ENCODE peak calls at places on chromosome X, in four cellular contexts. O is upper lobe of left lung, J is mammary epithelial cell, M is testis. Y is an unnamed sample.

GRCh38 chrX:102345916-102346315 is 93.9 kb downstream of the NXF2B start:
- DNase-seq in O (no peak), J (peak; percentile 18), M (peak; percentile 80), Y (peak; percentile 92)

GRCh38 chrX:115499112-115499805 is 61.7 kb upstream of the PLS3 start:
- DNase-seq in O (no peak), J (no peak), M (no peak), Y (no peak)

GRCh38 chrX:20477836-20478532 is 211.3 kb upstream of the RPS6KA3 start:
- DNase-seq in O (no peak), J (no peak), M (no peak), Y (no peak)

GRCh38 chrX:154799554-154800348 is 5.5 kb downstream of the MPP1 start:
- DNase-seq in O (peak; percentile 22), J (no peak), M (peak; percentile 52), Y (peak; percentile 67)

GRCh38 chrX:153649178-153649914 is 2.3 kb downstream of the DUSP9 start:
- DNase-seq in O (peak; percentile 74), J (no peak), M (no peak), Y (peak; percentile 86)

GRCh38 chrX:153703036-153703370 is 15.3 kb downstream of the SLC6A8 start:
- DNase-seq in O (peak; percentile 63), J (no peak), M (no peak), Y (no peak)

GRCh38 chrX:35841872-35842271 is 43.7 kb downstream of the MAGEB16 start:
- DNase-seq in O (no peak), J (no peak), M (no peak), Y (no peak)

GRCh38 chrX:123923211-123923610 is 38.3 kb upstream of the STAG2 start:
- DNase-seq in O (no peak), J (peak; percentile 2), M (no peak), Y (no peak)

GRCh38 chrX:42107495-42108139 is 184.3 kb upstream of the CASK start:
- DNase-seq in O (no peak), J (no peak), M (no peak), Y (no peak)

GRCh38 chrX:53445977-53446376 is 11.8 kb upstream of the HSD17B10 start:
- DNase-seq in O (no peak), J (peak; percentile 44), M (peak; percentile 37), Y (peak; percentile 77)

GRCh38 chrX:122241959-122242358 is 942.1 kb upstream of the GRIA3 start:
- DNase-seq in O (no peak), J (no peak), M (no peak), Y (no peak)

GRCh38 chrX:140572724-140573123 is 67.9 kb upstream of the SOX3 start:
- DNase-seq in O (no peak), J (peak; percentile 14), M (peak; percentile 49), Y (peak; percentile 85)

GRCh38 chrX:9573282-9574106 is 108.6 kb downstream of the TBL1X start:
- DNase-seq in O (no peak), J (no peak), M (no peak), Y (peak; percentile 47)

GRCh38 chrX:109797311-109797975 is 64.4 kb upstream of the ACSL4 start:
- DNase-seq in O (no peak), J (peak; percentile 8), M (no peak), Y (no peak)

GRCh38 chrX:103398321-103398937 is 22.1 kb downstream of the BEX3 start:
- DNase-seq in O (no peak), J (peak; percentile 79), M (no peak), Y (no peak)

GRCh38 chrX:104330966-104331365 is 76.2 kb upstream of the ESX1 start:
- DNase-seq in O (no peak), J (peak; percentile 49), M (no peak), Y (no peak)

GRCh38 chrX:19342331-19342906 is 1.3 kb upstream of the PDHA1 start:
- DNase-seq in O (no peak), J (no peak), M (no peak), Y (no peak)

GRCh38 chrX:2548731-2549423 is 48.1 kb upstream of the DHRSX start:
- DNase-seq in O (no peak), J (no peak), M (no peak), Y (peak; percentile 69)

GRCh38 chrX:154436597-154437397 is at the start of gene GDI1:
- DNase-seq in O (peak; percentile 94), J (no peak), M (no peak), Y (peak; percentile 76)

GRCh38 chrX:110251961-110252360 is 65.9 kb downstream of the AMMECR1 start:
- DNase-seq in O (no peak), J (no peak), M (no peak), Y (no peak)

GRCh38 chrX:153347530-153347929 is 13.6 kb downstream of the ZNF275 start:
- DNase-seq in O (peak; percentile 62), J (no peak), M (no peak), Y (no peak)

GRCh38 chrX:53317365-53318069 is 36.1 kb upstream of the IQSEC2 start:
- DNase-seq in O (no peak), J (peak; percentile 28), M (peak; percentile 66), Y (peak; percentile 89)

GRCh38 chrX:68183612-68184214 is 249.6 kb downstream of the OPHN1 start:
- DNase-seq in O (no peak), J (no peak), M (no peak), Y (no peak)

GRCh38 chrX:20139966-20140365 is 1.7 kb downstream of the EIF1AX start:
- DNase-seq in O (no peak), J (peak; percentile 41), M (no peak), Y (no peak)

GRCh38 chrX:47608130-47608810 is 11.4 kb downstream of the SYN1 start:
- DNase-seq in O (no peak), J (no peak), M (peak; percentile 36), Y (peak; percentile 82)

GRCh38 chrX:49701948-49702347 is 6.2 kb upstream of the PAGE1 start:
- DNase-seq in O (no peak), J (no peak), M (no peak), Y (no peak)
- H3K4me3 ChIP-seq in O (no peak overlapping the region), J (no peak overlapping the region), M (no peak overlapping the region), Y (no peak overlapping the region)

GRCh38 chrX:7116081-7116480 is 31.4 kb upstream of the STS start:
- DNase-seq in O (no peak), J (no peak), M (no peak), Y (no peak)

GRCh38 chrX:7117587-7117986 is 29.9 kb upstream of the STS start:
- DNase-seq in O (no peak), J (no peak), M (no peak), Y (peak; percentile 61)

GRCh38 chrX:7115557-7115956 is 32.0 kb upstream of the STS start:
- DNase-seq in O (no peak), J (no peak), M (peak; percentile 15), Y (no peak)

GRCh38 chrX:7119927-7120577 is 27.5 kb upstream of the STS start:
- DNase-seq in O (no peak), J (no peak), M (no peak), Y (no peak)

DNA sequence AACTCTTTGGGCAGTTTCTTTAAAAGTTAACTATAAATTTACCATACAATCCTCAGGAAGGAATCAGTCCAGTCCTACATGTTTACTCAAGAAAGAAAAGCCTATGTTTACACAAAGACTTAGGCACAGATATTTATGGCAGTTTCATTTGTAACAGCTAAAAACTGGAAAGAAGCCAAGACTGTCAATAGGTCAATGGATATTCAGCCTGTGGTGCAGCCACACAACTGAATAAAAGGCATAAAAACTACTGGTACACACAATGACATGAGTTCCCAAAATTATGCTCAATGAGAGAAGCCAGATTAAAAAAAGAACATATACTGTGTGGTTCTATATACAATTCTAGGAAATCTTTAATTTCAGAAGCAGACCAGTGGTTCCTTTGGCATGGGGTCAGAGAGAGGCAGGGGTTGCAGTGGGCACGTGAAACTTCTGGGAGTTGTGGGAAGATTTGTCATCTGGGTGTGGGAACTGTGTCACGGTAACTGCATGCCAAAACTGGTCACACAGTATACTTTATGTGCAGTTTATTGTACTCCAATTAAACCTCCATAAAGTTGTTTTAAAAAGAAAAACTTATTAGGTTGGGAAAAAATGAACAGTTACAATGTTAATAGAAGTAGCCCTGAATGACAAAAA is 26.8 kb upstream of the STS start:
- DNase-seq in O (no peak), J (peak; percentile 4), M (no peak), Y (no peak)
- H3K4me1 ChIP-seq in O (peaks cover 23% of the 10 kb centered on the region), J (no peaks in the 10 kb centered on the region), M (no peaks in the 10 kb centered on the region), Y (no peaks in the 10 kb centered on the region)

DNA sequence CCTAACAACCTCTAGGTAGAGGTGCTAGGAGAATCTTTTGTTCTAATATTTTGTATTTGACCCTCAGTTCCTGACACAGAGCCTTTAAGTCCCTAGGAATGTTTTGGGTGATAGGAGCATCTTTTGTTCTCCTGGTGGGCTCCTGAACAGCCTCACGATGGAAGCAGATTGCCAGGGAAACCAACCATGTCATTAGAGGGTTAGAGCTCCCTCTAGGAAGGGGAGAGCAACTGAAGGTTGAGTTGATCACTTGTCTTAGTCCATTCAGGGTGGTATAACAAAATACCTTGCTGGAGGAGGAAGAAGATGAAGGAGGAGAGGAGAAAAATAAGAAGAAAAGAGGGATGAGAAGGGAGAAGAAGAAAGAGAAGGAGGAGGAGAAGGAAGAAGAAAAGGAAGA is 9.2 kb downstream of the VCX start:
- DNase-seq in O (no peak), J (no peak), M (no peak), Y (no peak)
- TF ChIP-seq CTCF in O (no peak), J (no peak), M (no peak), Y (peak; percentile 75)

GRCh38 chrX:39688219-39688575 is 409.6 kb downstream of the BCOR start:
- DNase-seq in O (no peak), J (no peak), M (no peak), Y (no peak)
- H3K4me3 ChIP-seq in O (peak overlapping the region; percentile 54), J (peak overlapping the region; percentile 23), M (peak overlapping the region; percentile 47), Y (no peak overlapping the region)

DNA sequence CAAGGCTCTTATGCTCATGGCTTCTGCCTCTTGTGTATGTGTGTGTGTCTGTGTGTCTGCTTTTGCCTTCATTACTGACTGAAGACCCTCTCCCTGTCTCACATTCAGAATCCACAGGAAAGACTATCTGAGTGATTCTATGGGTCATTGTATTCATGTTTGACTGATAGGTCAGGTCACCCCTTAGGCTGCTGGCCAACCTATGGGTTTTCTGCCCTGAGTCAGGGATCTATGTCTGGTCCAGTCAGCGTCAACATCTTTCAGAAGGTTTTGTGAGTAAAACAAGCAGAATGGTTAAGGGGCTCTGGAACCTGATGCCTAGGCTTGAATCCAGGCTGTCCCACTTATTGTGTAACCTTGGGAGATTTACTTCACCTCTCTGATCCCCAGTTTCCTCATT is 30.5 kb downstream of the NHSL2 start:
- DNase-seq in O (no peak), J (no peak), M (no peak), Y (no peak)
- H3K4me1 ChIP-seq in O (no peaks in the 10 kb centered on the region), J (no peaks in the 10 kb centered on the region), M (no peaks in the 10 kb centered on the region), Y (no peaks in the 10 kb centered on the region)

DNA sequence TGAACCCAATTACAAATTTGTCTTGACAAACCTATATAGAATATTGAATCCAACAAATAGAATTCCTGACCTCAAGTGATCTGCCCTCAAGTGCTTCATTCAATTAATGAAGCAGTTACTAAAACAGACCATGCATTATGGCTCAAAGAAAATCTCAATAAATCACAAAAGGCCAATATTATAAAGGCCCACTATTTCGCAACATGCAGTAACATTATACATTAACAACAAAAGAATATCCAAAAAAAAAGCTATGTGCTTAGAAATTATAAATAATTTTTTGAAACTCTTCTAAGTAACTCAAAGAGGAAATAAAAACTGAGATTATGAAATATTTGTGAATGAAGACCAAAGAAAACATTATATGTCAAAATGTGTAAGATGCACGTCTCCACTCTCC is 177.7 kb downstream of the ZNF674 start:
- DNase-seq in O (no peak), J (no peak), M (no peak), Y (no peak)
- TF ChIP-seq CTCF in O (no peak), J (no peak), M (no peak), Y (no peak)

GRCh38 chrX:119211649-119212014 is 24.5 kb upstream of the PGRMC1 start:
- DNase-seq in O (no peak), J (no peak), M (no peak), Y (no peak)
- H3K4me3 ChIP-seq in O (no peak overlapping the region), J (no peak overlapping the region), M (no peak overlapping the region), Y (no peak overlapping the region)

GRCh38 chrX:132474522-132474921 is 14.3 kb downstream of the MBNL3 start:
- DNase-seq in O (no peak), J (no peak), M (no peak), Y (no peak)
- H3K4me1 ChIP-seq in O (no peaks in the 10 kb centered on the region), J (no peaks in the 10 kb centered on the region), M (no peaks in the 10 kb centered on the region), Y (no peaks in the 10 kb centered on the region)